ENCODE peak calls at places on chromosome 15, in eight cellular contexts. R is fibroblast of lung, E is GM23248, H is Peyer's patch, C is tibial artery, S is hepatocyte, B is left ventricle myocardium inferior, O is lung. Y is an unnamed sample. For H3K36me3 and H3K4me1, the result is how much of the 10 kb centered on the place peaks cover.

GRCh38 chr15:48861813-48862431 is 16.0 kb upstream of the EID1 start:
- DNase-seq in O (no peak), H (no peak), B (no peak), E (peak), R (peak), S (peak), C (no peak), Y (peak)

GRCh38 chr15:64875641-64876223 is 34.0 kb downstream of the PLEKHO2 start:
- DNase-seq in B (no peak), E (no peak), R (no peak), O (no peak), C (no peak), H (no peak), S (no peak), Y (no peak)

GRCh38 chr15:82647045-82647834 is at the start of gene CPEB1:
- DNase-seq in B (peak), R (peak), C (peak), O (no peak), E (peak), S (peak), H (no peak), Y (no peak)

GRCh38 chr15:48541659-48542334 is 103.7 kb downstream of the FBN1 start:
- DNase-seq in H (no peak), C (peak), R (peak), O (no peak), S (peak), B (no peak), E (peak), Y (no peak)

GRCh38 chr15:78969687-78970349 is 25.0 kb upstream of the CTSH start:
- DNase-seq in E (peak), O (no peak), C (no peak), H (no peak), S (no peak), B (no peak), R (no peak), Y (no peak)

GRCh38 chr15:88930579-88930978 is 17.4 kb upstream of the MFGE8 start:
- DNase-seq in H (no peak), R (no peak), B (no peak), S (no peak), C (no peak), O (no peak), E (no peak), Y (no peak)

GRCh38 chr15:77329202-77329601 is 90.7 kb downstream of the PEAK1 start:
- DNase-seq in O (no peak), E (peak), S (no peak), B (no peak), R (no peak), H (no peak), C (no peak), Y (no peak)

GRCh38 chr15:82748315-82748714 is 38.6 kb upstream of the AP3B2 start:
- DNase-seq in R (no peak), E (no peak), C (no peak), S (no peak), B (no peak), H (no peak), O (no peak), Y (no peak)

GRCh38 chr15:85746641-85747040 is 48.1 kb downstream of the KLHL25 start:
- DNase-seq in B (no peak), H (no peak), R (no peak), S (no peak), O (no peak), C (peak), E (no peak), Y (no peak)

GRCh38 chr15:66698318-66698961 is 3.6 kb upstream of the SMAD6 start:
- DNase-seq in E (peak), O (peak), S (peak), B (peak), R (peak), C (peak), H (no peak), Y (peak)

GRCh38 chr15:90959028-90959595 is 4.4 kb downstream of the RCCD1 start:
- DNase-seq in B (no peak), R (no peak), H (no peak), C (no peak), S (no peak), O (no peak), E (no peak), Y (peak)

GRCh38 chr15:42090375-42090774 is 4.0 kb downstream of the PLA2G4D start:
- DNase-seq in O (no peak), C (no peak), S (no peak), E (no peak), B (no peak), R (no peak), H (peak), Y (no peak)

GRCh38 chr15:42092666-42093445 is 1.5 kb downstream of the PLA2G4D start:
- DNase-seq in R (no peak), H (peak), C (no peak), E (no peak), O (no peak), B (peak), S (no peak), Y (no peak)

GRCh38 chr15:42090781-42091180 is 3.6 kb downstream of the PLA2G4D start:
- DNase-seq in E (no peak), R (no peak), C (no peak), H (peak), O (no peak), S (no peak), B (no peak), Y (no peak)

GRCh38 chr15:42093966-42094365 is 396 bp downstream of the PLA2G4D start:
- DNase-seq in C (no peak), E (no peak), S (no peak), B (no peak), R (no peak), O (no peak), H (peak), Y (no peak)

GRCh38 chr15:42091753-42092665 is 2.4 kb downstream of the PLA2G4D start:
- DNase-seq in R (no peak), H (no peak), C (no peak), S (no peak), O (no peak), E (peak), B (no peak), Y (no peak)
- H3K27ac ChIP-seq in R (no peak), H (no peak), C (no peak), S (no peak), O (no peak), E (no peak), B (no peak), Y (no peak)

GRCh38 chr15:59224474-59224873 is 17.8 kb downstream of the LDHAL6B start:
- DNase-seq in H (no peak), B (peak), E (no peak), R (no peak), O (no peak), S (peak), C (no peak), Y (no peak)
- H3K36me3 ChIP-seq in H (half or more), B (under half), E (half or more), R (under half), O (under half), S (under half), C (under half), Y (half or more)

GRCh38 chr15:45829336-45830153 is 194.7 kb downstream of the SQOR start:
- DNase-seq in E (no peak), H (no peak), O (no peak), C (no peak), R (no peak), B (no peak), S (no peak), Y (peak)

GRCh38 chr15:45831787-45832186 is 197.0 kb downstream of the SQOR start:
- DNase-seq in S (no peak), O (no peak), C (no peak), H (no peak), E (no peak), R (no peak), B (no peak), Y (no peak)

GRCh38 chr15:45821390-45821789 is 186.6 kb downstream of the SQOR start:
- DNase-seq in S (no peak), E (no peak), R (no peak), O (no peak), C (no peak), B (no peak), H (no peak), Y (peak)

DNA sequence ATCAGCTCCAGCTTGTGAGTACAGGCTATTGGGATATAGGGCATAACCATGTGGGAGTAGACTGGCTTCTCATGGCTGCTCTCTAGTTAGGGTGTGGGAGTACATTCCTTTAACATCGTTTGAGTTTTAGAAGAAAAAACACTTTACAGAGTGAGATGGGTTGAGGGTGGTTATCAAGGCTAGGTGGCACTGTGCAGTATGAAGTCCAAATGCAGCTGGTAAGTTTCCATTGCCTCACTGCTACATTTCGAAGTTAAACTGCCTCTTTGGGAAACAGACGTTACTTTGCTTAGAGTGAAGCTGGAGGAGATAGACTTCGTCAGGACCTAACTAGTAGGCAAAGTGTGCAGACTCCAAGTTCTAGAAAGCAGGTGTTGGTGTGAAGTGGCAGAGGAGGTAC is 192.4 kb downstream of the SQOR start:
- DNase-seq in E (no peak), C (no peak), H (no peak), S (no peak), R (no peak), B (no peak), O (no peak), Y (no peak)
- H3K4me1 ChIP-seq in E (under half), C (under half), H (under half), S (under half), R (under half), B (under half), O (under half), Y (under half)

GRCh38 chr15:62647195-62647865 is 395.2 kb upstream of the TPM1 start:
- DNase-seq in O (no peak), H (no peak), R (peak), E (peak), S (no peak), B (no peak), C (no peak), Y (peak)
- H3K27ac ChIP-seq in O (no peak), H (no peak), R (no peak), E (peak), S (no peak), B (no peak), C (no peak), Y (peak)

DNA sequence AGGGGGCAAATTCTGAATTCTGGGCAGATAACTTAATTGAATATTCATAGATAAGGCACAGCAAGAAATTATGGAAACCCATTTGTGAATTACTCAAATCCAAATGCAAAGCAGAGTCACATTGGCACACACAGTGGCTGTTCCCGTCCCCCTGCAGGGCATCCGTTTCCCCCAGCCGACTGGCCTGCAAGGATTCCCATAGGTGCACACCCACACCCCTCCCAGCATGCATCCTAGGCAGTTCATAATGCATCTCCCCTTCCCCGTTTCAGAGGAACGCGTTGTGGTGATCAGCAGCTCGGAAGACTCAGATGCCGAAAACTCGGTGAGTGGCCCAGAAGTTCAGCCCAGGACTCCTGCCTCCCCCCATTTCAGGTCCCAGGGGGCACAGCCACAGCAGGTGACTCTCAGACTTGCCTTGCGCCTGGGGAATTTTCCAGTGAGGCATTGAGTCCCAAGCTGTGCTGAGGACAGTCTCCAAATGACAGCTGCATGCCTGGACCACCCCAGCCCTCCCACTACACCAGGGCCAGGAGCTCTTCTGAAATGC is 39.8 kb downstream of the PML start:
- DNase-seq in H (no peak), S (no peak), B (no peak), O (no peak), R (no peak), E (no peak), C (no peak), Y (no peak)
- H3K36me3 ChIP-seq in H (half or more), S (under half), B (half or more), O (under half), R (under half), E (under half), C (half or more), Y (under half)